ENCODE peak calls at places on chromosomes 5 and 9, in eight cellular contexts. O is stimulated activated CD4-positive, alpha-beta T cell treated with anti-CD3 and anti-CD28 coated beads, Interleukin-12 subunit alpha, Interleukin-12 subunit beta, amount 100 ng/mL, for 24 hours; R is HFF-Myc; P is DMS 273 treated with DMSO at 0.1 percent for 48 hours; L is activated gamma-delta T cell treated with anti-CD3 and anti-CD28 coated beads, Interleukin-2, amount 50 U/mL, for 16 hours; H is SW 1271; V is mucosa of gallbladder; W is islet precursor cell. K is an unnamed sample.

GRCh38 chr5:126534543-126534942 is 60.5 kb downstream of the ALDH7A1 start:
- DNase-seq in L (no peak), H (no peak), O (no peak), W (no peak), R (no peak), P (no peak), V (no peak), K (no peak)

GRCh38 chr5:167845952-167846351 is 445.5 kb upstream of the WWC1 start:
- DNase-seq in V (no peak), O (no peak), R (no peak), P (no peak), W (no peak), L (no peak), H (no peak), K (no peak)

GRCh38 chr9:136013524-136014034 is 52.4 kb upstream of the UBAC1 start:
- DNase-seq in W (peak), V (no peak), P (no peak), H (no peak), L (no peak), R (no peak), O (no peak), K (no peak)

GRCh38 chr5:169127431-169127830 is 173.5 kb downstream of the SLIT3 start:
- DNase-seq in R (no peak), P (no peak), L (no peak), O (no peak), H (no peak), V (no peak), W (no peak), K (no peak)

GRCh38 chr5:155727512-155728145 is 599.3 kb upstream of the SGCD start:
- DNase-seq in O (no peak), H (no peak), P (no peak), L (no peak), R (no peak), W (no peak), V (no peak), K (no peak)

GRCh38 chr9:128685636-128686489 is 3.2 kb upstream of the SET start:
- DNase-seq in V (no peak), O (no peak), W (no peak), R (no peak), P (no peak), H (no peak), L (no peak), K (peak)

GRCh38 chr5:74318985-74319563 is 321.5 kb downstream of the ENC1 start:
- DNase-seq in R (no peak), L (no peak), V (no peak), W (no peak), H (no peak), P (no peak), O (peak), K (no peak)

GRCh38 chr9:129604056-129604765 is 16.7 kb downstream of the C9orf50 start:
- DNase-seq in W (no peak), O (no peak), L (no peak), R (no peak), H (no peak), P (no peak), V (no peak), K (no peak)

GRCh38 chr5:147565524-147565923 is 55.7 kb upstream of the DPYSL3 start:
- DNase-seq in P (no peak), O (no peak), L (no peak), W (peak), H (no peak), V (no peak), R (no peak), K (no peak)

GRCh38 chr9:2017209-2017458 is 2.0 kb downstream of the SMARCA2 start:
- DNase-seq in R (no peak), O (no peak), P (no peak), V (no peak), W (no peak), L (no peak), H (no peak), K (no peak)

GRCh38 chr5:98839469-98840383 is 66.3 kb downstream of the RGMB start:
- DNase-seq in H (no peak), P (no peak), L (no peak), V (no peak), W (no peak), R (no peak), O (no peak), K (no peak)